ENCODE peak calls at places on chromosomes 2 and 18, in eight cellular contexts. T is mesendoderm; F is activated CD4-positive, alpha-beta T cell treated with anti-CD3 and anti-CD28 coated beads for 48 hours; P is T-cell; E is neural progenitor cell; L is K562; Z is progenitor cell of endocrine pancreas; H is foreskin keratinocyte. N is an unnamed sample.

GRCh38 chr2:240820607-240821428 is 799 bp upstream of the KIF1A start:
- DNase-seq in T (peak), L (no peak), Z (peak), E (peak), F (no peak), P (no peak), H (no peak), N (peak)

GRCh38 chr2:223884399-223884798 is 47.0 kb upstream of the AP1S3 start:
- DNase-seq in F (no peak), Z (no peak), H (peak), L (no peak), T (no peak), E (no peak), P (no peak), N (no peak)

GRCh38 chr2:188345020-188345419 is 53.3 kb downstream of the GULP1 start:
- DNase-seq in H (no peak), F (no peak), T (peak), P (no peak), E (no peak), Z (no peak), L (no peak), N (no peak)

GRCh38 chr2:41381701-41382100 is 666.1 kb upstream of the PKDCC start:
- DNase-seq in P (no peak), F (no peak), E (no peak), Z (no peak), H (no peak), T (no peak), L (no peak), N (no peak)

GRCh38 chr18:40851014-40851429 is 1104.0 kb upstream of the PIK3C3 start:
- DNase-seq in T (no peak), H (peak), Z (no peak), E (no peak), L (no peak), P (no peak), F (no peak), N (no peak)

GRCh38 chr2:44802409-44803099 is 138.9 kb upstream of the SIX3 start:
- DNase-seq in T (peak), F (no peak), H (no peak), P (no peak), L (no peak), Z (peak), E (peak), N (no peak)

GRCh38 chr2:73897934-73898333 is 5.1 kb downstream of the ACTG2 start:
- DNase-seq in P (no peak), E (no peak), F (no peak), T (no peak), L (no peak), H (no peak), Z (no peak), N (no peak)

GRCh38 chr18:7855051-7855450 is 287.9 kb downstream of the PTPRM start:
- DNase-seq in F (no peak), P (no peak), E (no peak), T (no peak), L (no peak), H (no peak), Z (no peak), N (no peak)

GRCh38 chr18:2471523-2471922 is 99.8 kb downstream of the METTL4 start:
- DNase-seq in P (no peak), F (peak), L (peak), H (no peak), T (no peak), Z (no peak), E (no peak), N (no peak)

GRCh38 chr2:10498525-10499274 is 50.6 kb upstream of the ODC1 start:
- DNase-seq in L (no peak), T (no peak), E (no peak), H (no peak), F (no peak), P (no peak), Z (no peak), N (no peak)

GRCh38 chr2:17539596-17539992 is 902 bp upstream of the VSNL1 start:
- DNase-seq in E (peak), P (no peak), T (peak), F (no peak), Z (no peak), L (no peak), H (peak), N (no peak)

GRCh38 chr2:113176696-113177355 is 3.1 kb downstream of the PSD4 start:
- DNase-seq in L (no peak), Z (no peak), F (no peak), P (no peak), E (no peak), T (no peak), H (no peak), N (no peak)

GRCh38 chr2:72952110-72952823 is 34.9 kb downstream of the EMX1 start:
- DNase-seq in Z (no peak), F (no peak), T (peak), E (no peak), H (no peak), P (no peak), L (peak), N (no peak)

GRCh38 chr2:157934684-157935377 is 58.7 kb upstream of the ACVR1 start:
- DNase-seq in Z (no peak), F (no peak), P (no peak), H (no peak), L (no peak), E (no peak), T (peak), N (no peak)

GRCh38 chr2:165070089-165070488 is 114.8 kb upstream of the SLC38A11 start:
- DNase-seq in H (no peak), Z (no peak), P (no peak), L (no peak), T (peak), F (no peak), E (peak), N (no peak)

GRCh38 chr2:220665108-220665471 is 907.0 kb downstream of the EPHA4 start:
- DNase-seq in H (no peak), L (no peak), E (no peak), F (no peak), T (no peak), Z (no peak), P (no peak), N (no peak)

GRCh38 chr2:147696426-147696825 is 148.4 kb upstream of the ACVR2A start:
- DNase-seq in L (no peak), T (no peak), Z (no peak), F (no peak), H (peak), P (no peak), E (no peak), N (no peak)

GRCh38 chr2:211033765-211034164 is 477.4 kb downstream of the CPS1 start:
- DNase-seq in H (no peak), F (no peak), Z (no peak), P (no peak), T (peak), L (no peak), E (peak), N (no peak)

GRCh38 chr2:73850009-73850408 is 21.2 kb downstream of the STAMBP start:
- DNase-seq in Z (no peak), T (no peak), E (no peak), P (no peak), L (no peak), F (no peak), H (no peak), N (no peak)

GRCh38 chr2:11719230-11719977 is 27.0 kb upstream of the LPIN1 start:
- DNase-seq in F (no peak), P (no peak), E (no peak), L (no peak), H (no peak), T (no peak), Z (no peak), N (no peak)

GRCh38 chr2:152585830-152586484 is 131.3 kb downstream of the PRPF40A start:
- DNase-seq in P (no peak), T (no peak), F (no peak), Z (no peak), L (no peak), H (no peak), E (no peak), N (no peak)

GRCh38 chr2:5590836-5591235 is 101.3 kb upstream of the SOX11 start:
- DNase-seq in H (no peak), L (no peak), Z (no peak), P (no peak), E (no peak), T (no peak), F (no peak), N (no peak)